ENCODE peak calls at places on chromosomes 5 and 9, in four cellular contexts. U is astrocyte of the cerebellum, L is fibroblast of the aortic adventitia, J is stomach. I is an unnamed sample.

GRCh38 chr9:98778251-98778650 is 18.1 kb downstream of the ANKS6 start:
- DNase-seq in U (no peak), L (no peak), J (no peak), I (no peak)

GRCh38 chr9:125551781-125552180 is 155.2 kb downstream of the MAPKAP1 start:
- DNase-seq in L (peak; percentile 46), U (no peak), J (no peak), I (no peak)

GRCh38 chr5:172417983-172418630 is 36.2 kb downstream of the SH3PXD2B start:
- DNase-seq in J (peak; percentile 60), L (peak; percentile 100), U (peak; percentile 94), I (peak; percentile 91)

GRCh38 chr9:91946825-91947224 is 3.2 kb downstream of the ROR2 start:
- DNase-seq in L (peak; percentile 28), U (no peak), J (no peak), I (no peak)

GRCh38 chr9:137734181-137734580 is 115.4 kb downstream of the EHMT1 start:
- DNase-seq in J (no peak), L (no peak), U (no peak), I (no peak)

GRCh38 chr9:37650873-37651768 is at the start of gene FRMPD1:
- DNase-seq in J (peak; percentile 73), U (no peak), L (peak; percentile 10), I (peak; percentile 81)

GRCh38 chr9:92406506-92406905 is 2.1 kb upstream of the OGN start:
- DNase-seq in U (no peak), J (no peak), L (peak; percentile 65), I (no peak)

GRCh38 chr5:133106761-133107572 is 55.2 kb downstream of the HSPA4 start:
- DNase-seq in U (no peak), L (no peak), J (no peak), I (no peak)

GRCh38 chr5:34499001-34499734 is 157.0 kb upstream of the RAI14 start:
- DNase-seq in J (no peak), U (peak; percentile 43), L (peak; percentile 73), I (no peak)

GRCh38 chr5:126732716-126733115 is 44.2 kb upstream of the LMNB1 start:
- DNase-seq in L (no peak), U (no peak), J (no peak), I (peak; percentile 22)

GRCh38 chr9:72304538-72304937 is 60.5 kb downstream of the ZFAND5 start:
- DNase-seq in J (no peak), L (no peak), U (no peak), I (no peak)

GRCh38 chr5:99004960-99005359 is 76.2 kb upstream of the CHD1 start:
- DNase-seq in J (no peak), U (no peak), L (no peak), I (no peak)

GRCh38 chr5:15555176-15555575 is 55.2 kb downstream of the FBXL7 start:
- DNase-seq in L (no peak), J (no peak), U (no peak), I (no peak)

GRCh38 chr9:117772960-117773359 is 68.8 kb downstream of the TLR4 start:
- DNase-seq in J (no peak), L (peak; percentile 37), U (no peak), I (no peak)

GRCh38 chr9:70439991-70440706 is 25.7 kb upstream of the KLF9 start:
- DNase-seq in L (no peak), J (no peak), U (no peak), I (no peak)

GRCh38 chr5:103489293-103489692 is 73.3 kb downstream of the NUDT12 start:
- DNase-seq in U (no peak), J (no peak), L (no peak), I (no peak)

GRCh38 chr5:161549106-161549505 is 2.6 kb upstream of the GABRB2 start:
- DNase-seq in U (peak; percentile 6), J (no peak), L (peak; percentile 3), I (no peak)

GRCh38 chr5:66882592-66883227 is 286.5 kb downstream of the MAST4 start:
- DNase-seq in J (no peak), U (no peak), L (peak; percentile 57), I (no peak)

GRCh38 chr9:5813837-5814236 is 19.1 kb downstream of the ERMP1 start:
- DNase-seq in L (no peak), U (no peak), J (no peak), I (no peak)

GRCh38 chr5:93503598-93504067 is 77.4 kb downstream of the NR2F1-AS1 start:
- DNase-seq in U (peak; percentile 88), J (no peak), L (peak; percentile 86), I (no peak)

GRCh38 chr9:36140086-36141084 is 3.9 kb downstream of the GLIPR2 start:
- DNase-seq in L (no peak), U (no peak), J (no peak), I (no peak)

GRCh38 chr9:1362845-1363244 is 312.7 kb downstream of the DMRT2 start:
- DNase-seq in U (no peak), L (no peak), J (no peak), I (no peak)

I was measured in left lobe of liver.